ENCODE peak calls at places on chromosomes 4 and X, in ten cellular contexts. P, U, X, Z, M, F, W, L, V and E are unnamed samples.

GRCh38 chr4:17762705-17763104 is 18.7 kb downstream of the FAM184B start:
- DNase-seq in V (no peak), M (no peak), W (no peak), L (peak), F (peak), X (no peak), P (peak), Z (no peak), U (no peak), E (peak)

GRCh38 chr4:986428-986948 is 356 bp upstream of the IDUA start:
- DNase-seq in M (no peak), L (no peak), P (peak), U (no peak), F (no peak), V (no peak), W (no peak), Z (no peak), X (no peak), E (no peak)

GRCh38 chrX:21943460-21944135 is 3.1 kb downstream of the SMS start:
- DNase-seq in Z (no peak), L (peak), U (no peak), V (no peak), P (no peak), X (no peak), F (peak), W (no peak), M (no peak), E (peak)

GRCh38 chr4:801436-802124 is 24.3 kb downstream of the CPLX1 start:
- DNase-seq in Z (no peak), W (no peak), X (no peak), U (no peak), V (no peak), P (no peak), L (no peak), M (no peak), F (no peak), E (no peak)

GRCh38 chr4:169682360-169683047 is 62.1 kb downstream of the CLCN3 start:
- DNase-seq in M (no peak), F (peak), P (no peak), W (no peak), L (peak), V (no peak), U (no peak), Z (no peak), X (no peak), E (no peak)

GRCh38 chrX:101171883-101172400 is 47.6 kb upstream of the DRP2 start:
- DNase-seq in V (no peak), F (no peak), L (no peak), M (no peak), Z (no peak), X (no peak), U (no peak), W (no peak), P (no peak), E (no peak)

GRCh38 chr4:20684852-20685763 is 15.2 kb upstream of the PACRGL start:
- DNase-seq in V (no peak), W (no peak), F (peak), X (no peak), Z (no peak), M (peak), P (peak), L (peak), U (no peak), E (no peak)

GRCh38 chr4:99383833-99384392 is 31.4 kb upstream of the ADH1C start:
- DNase-seq in M (no peak), X (no peak), P (no peak), F (peak), V (no peak), U (no peak), L (peak), Z (no peak), W (no peak), E (no peak)

GRCh38 chr4:108219998-108220397 is 51.3 kb upstream of the LEF1 start:
- DNase-seq in P (no peak), U (no peak), X (no peak), F (no peak), V (no peak), Z (no peak), M (no peak), L (no peak), W (no peak), E (peak)

GRCh38 chr4:186627226-186627865 is 72.0 kb upstream of the MTNR1A start:
- DNase-seq in V (no peak), Z (no peak), U (no peak), P (no peak), X (no peak), L (peak), F (peak), M (no peak), W (no peak), E (peak)

GRCh38 chr4:75985116-75985515 is 5.6 kb downstream of the SDAD1 start:
- DNase-seq in P (peak), Z (no peak), F (peak), U (no peak), V (no peak), M (no peak), L (peak), W (no peak), X (no peak), E (peak)

GRCh38 chr4:106261980-106262379 is 54.0 kb downstream of the TBCK start:
- DNase-seq in W (no peak), X (no peak), U (no peak), F (no peak), M (no peak), Z (no peak), V (no peak), P (no peak), L (no peak), E (no peak)

GRCh38 chr4:5774416-5775056 is 63.5 kb downstream of the EVC start:
- DNase-seq in W (no peak), V (no peak), X (no peak), U (no peak), P (peak), L (no peak), Z (no peak), F (no peak), M (no peak), E (no peak)

GRCh38 chr4:47154816-47155370 is 123.5 kb downstream of the GABRB1 start:
- DNase-seq in M (no peak), V (no peak), P (peak), U (no peak), W (no peak), Z (no peak), X (no peak), F (no peak), L (no peak), E (no peak)

GRCh38 chr4:133865606-133866327 is 335.8 kb downstream of the PABPC4L start:
- DNase-seq in W (no peak), M (no peak), L (peak), Z (no peak), V (no peak), P (peak), U (no peak), F (peak), X (no peak), E (peak)

GRCh38 chrX:95071621-95072020 is 1397.6 kb downstream of the FAM133A start:
- DNase-seq in V (no peak), F (peak), U (no peak), Z (no peak), M (no peak), P (no peak), W (no peak), X (no peak), L (no peak), E (peak)

GRCh38 chr4:143248827-143249226 is 64.1 kb downstream of the USP38 start:
- DNase-seq in U (no peak), F (no peak), X (no peak), L (no peak), W (no peak), M (no peak), V (no peak), P (no peak), Z (no peak), E (no peak)

GRCh38 chr4:173735585-173735984 is 205.6 kb upstream of the HAND2 start:
- DNase-seq in F (no peak), V (no peak), Z (no peak), U (no peak), X (no peak), M (no peak), L (no peak), P (no peak), W (no peak), E (no peak)

GRCh38 chr4:139279723-139280620 is at the start of gene MGARP:
- DNase-seq in W (peak), U (no peak), Z (peak), L (peak), M (no peak), X (peak), P (peak), V (peak), F (peak), E (peak)

GRCh38 chrX:39869846-39870601 is 227.7 kb downstream of the BCOR start:
- DNase-seq in W (peak), F (peak), L (peak), P (no peak), V (peak), M (no peak), X (no peak), Z (no peak), U (no peak), E (peak)

GRCh38 chr4:51853027-51853682 is 10.2 kb downstream of the DCUN1D4 start:
- DNase-seq in Z (no peak), P (peak), X (no peak), F (no peak), V (no peak), L (no peak), W (no peak), M (no peak), U (no peak), E (no peak)

GRCh38 chr4:186685744-186686143 is 37.9 kb downstream of the FAT1 start:
- DNase-seq in U (no peak), P (no peak), W (no peak), L (peak), M (no peak), F (peak), X (no peak), V (no peak), Z (no peak), E (peak)

GRCh38 chr4:135184715-135185114 is 983.1 kb upstream of the PABPC4L start:
- DNase-seq in W (no peak), Z (no peak), V (no peak), L (no peak), P (no peak), F (no peak), X (peak), U (no peak), M (no peak), E (no peak)

GRCh38 chr4:55172694-55173287 is 47.4 kb upstream of the KDR start:
- DNase-seq in V (no peak), X (no peak), W (no peak), P (no peak), L (peak), F (peak), Z (no peak), U (no peak), M (no peak), E (no peak)

GRCh38 chr4:139416073-139416673 is 37.7 kb upstream of the RAB33B start:
- DNase-seq in W (no peak), V (no peak), P (peak), F (peak), X (no peak), L (peak), U (no peak), M (no peak), Z (peak), E (no peak)

GRCh38 chr4:1058997-1059665 is 47.7 kb downstream of the FGFRL1 start:
- DNase-seq in W (no peak), L (no peak), F (no peak), P (no peak), X (no peak), M (no peak), V (no peak), Z (no peak), U (no peak), E (no peak)

GRCh38 chr4:32499176-32499575 is 1779.0 kb downstream of the PCDH7 start:
- DNase-seq in Z (no peak), V (no peak), L (peak), M (no peak), U (no peak), W (no peak), X (no peak), F (peak), P (no peak), E (no peak)